ENCODE peak calls at places on chromosomes 5 and 9, in five cellular contexts. One of them, this sample, is unnamed.

GRCh38 chr5:177300236-177300880 is 3.2 kb downstream of the RAB24 start:
- DNase-seq in prostate gland: no peak
- DNase-seq in uterus: peak
- DNase-seq in ascending aorta: no peak
- DNase-seq in dorsolateral prefrontal cortex: no peak
- DNase-seq in this sample: peak

GRCh38 chr9:117744856-117745389 is 40.7 kb downstream of the TLR4 start:
- DNase-seq in prostate gland: no peak
- DNase-seq in uterus: no peak
- DNase-seq in ascending aorta: no peak
- DNase-seq in dorsolateral prefrontal cortex: peak
- DNase-seq in this sample: no peak

GRCh38 chr9:137217276-137218211 is 4.5 kb downstream of the RNF208 start:
- DNase-seq in prostate gland: peak
- DNase-seq in uterus: no peak
- DNase-seq in ascending aorta: no peak
- DNase-seq in dorsolateral prefrontal cortex: no peak
- DNase-seq in this sample: no peak

GRCh38 chr9:120873512-120873911 is 3.5 kb downstream of the PHF19 start:
- DNase-seq in prostate gland: no peak
- DNase-seq in uterus: no peak
- DNase-seq in ascending aorta: no peak
- DNase-seq in dorsolateral prefrontal cortex: no peak
- DNase-seq in this sample: no peak

GRCh38 chr9:27572566-27572917 is 739 bp downstream of the C9orf72 start:
- DNase-seq in prostate gland: peak
- DNase-seq in uterus: peak
- DNase-seq in ascending aorta: peak
- DNase-seq in dorsolateral prefrontal cortex: peak
- DNase-seq in this sample: no peak

GRCh38 chr9:4833781-4834560 is 41.2 kb downstream of the RCL1 start:
- DNase-seq in prostate gland: no peak
- DNase-seq in uterus: no peak
- DNase-seq in ascending aorta: no peak
- DNase-seq in dorsolateral prefrontal cortex: no peak
- DNase-seq in this sample: no peak

GRCh38 chr9:90642570-90643539 is at the start of gene DIRAS2:
- DNase-seq in prostate gland: peak
- DNase-seq in uterus: no peak
- DNase-seq in ascending aorta: no peak
- DNase-seq in dorsolateral prefrontal cortex: peak
- DNase-seq in this sample: peak

GRCh38 chr5:133230823-133231578 is 179.2 kb downstream of the HSPA4 start:
- DNase-seq in prostate gland: no peak
- DNase-seq in uterus: no peak
- DNase-seq in ascending aorta: no peak
- DNase-seq in dorsolateral prefrontal cortex: no peak
- DNase-seq in this sample: no peak

GRCh38 chr9:113913426-113914195 is 37.5 kb downstream of the ZNF618 start:
- DNase-seq in prostate gland: peak
- DNase-seq in uterus: no peak
- DNase-seq in ascending aorta: peak
- DNase-seq in dorsolateral prefrontal cortex: no peak
- DNase-seq in this sample: no peak

GRCh38 chr5:164472150-164472549 is 966.7 kb downstream of the MAT2B start:
- DNase-seq in prostate gland: no peak
- DNase-seq in uterus: no peak
- DNase-seq in ascending aorta: no peak
- DNase-seq in dorsolateral prefrontal cortex: no peak
- DNase-seq in this sample: no peak

GRCh38 chr5:69042500-69042899 is 51.3 kb upstream of the SLC30A5 start:
- DNase-seq in prostate gland: no peak
- DNase-seq in uterus: no peak
- DNase-seq in ascending aorta: no peak
- DNase-seq in dorsolateral prefrontal cortex: no peak
- DNase-seq in this sample: no peak

GRCh38 chr9:113622600-113623400 is 159.3 kb downstream of the RGS3 start:
- DNase-seq in prostate gland: no peak
- DNase-seq in uterus: no peak
- DNase-seq in ascending aorta: peak
- DNase-seq in dorsolateral prefrontal cortex: peak
- DNase-seq in this sample: no peak

GRCh38 chr5:11785771-11786342 is 118.4 kb downstream of the CTNND2 start:
- DNase-seq in prostate gland: no peak
- DNase-seq in uterus: no peak
- DNase-seq in ascending aorta: no peak
- DNase-seq in dorsolateral prefrontal cortex: no peak
- DNase-seq in this sample: no peak

GRCh38 chr5:91386120-91386519 is 3.0 kb upstream of the ARRDC3 start:
- DNase-seq in prostate gland: no peak
- DNase-seq in uterus: no peak
- DNase-seq in ascending aorta: no peak
- DNase-seq in dorsolateral prefrontal cortex: no peak
- DNase-seq in this sample: no peak

GRCh38 chr9:137085918-137086530 is 761 bp upstream of the MAN1B1 start:
- DNase-seq in prostate gland: no peak
- DNase-seq in uterus: no peak
- DNase-seq in ascending aorta: no peak
- DNase-seq in dorsolateral prefrontal cortex: no peak
- DNase-seq in this sample: no peak

GRCh38 chr9:128045876-128046275 is 21.2 kb downstream of the NAIF1 start:
- DNase-seq in prostate gland: no peak
- DNase-seq in uterus: no peak
- DNase-seq in ascending aorta: no peak
- DNase-seq in dorsolateral prefrontal cortex: no peak
- DNase-seq in this sample: no peak

GRCh38 chr5:154765396-154765925 is 10.3 kb downstream of the LARP1 start:
- DNase-seq in prostate gland: no peak
- DNase-seq in uterus: no peak
- DNase-seq in ascending aorta: no peak
- DNase-seq in dorsolateral prefrontal cortex: no peak
- DNase-seq in this sample: no peak

GRCh38 chr5:145848854-145849253 is 13.7 kb upstream of the PRELID2 start:
- DNase-seq in prostate gland: no peak
- DNase-seq in uterus: no peak
- DNase-seq in ascending aorta: no peak
- DNase-seq in dorsolateral prefrontal cortex: no peak
- DNase-seq in this sample: no peak

GRCh38 chr9:70954126-70954525 is 167.3 kb downstream of the TRPM3 start:
- DNase-seq in prostate gland: no peak
- DNase-seq in uterus: no peak
- DNase-seq in ascending aorta: no peak
- DNase-seq in dorsolateral prefrontal cortex: no peak
- DNase-seq in this sample: peak

GRCh38 chr9:121725008-121725795 is 73.8 kb downstream of the DAB2IP start:
- DNase-seq in prostate gland: peak
- DNase-seq in uterus: peak
- DNase-seq in ascending aorta: peak
- DNase-seq in dorsolateral prefrontal cortex: peak
- DNase-seq in this sample: peak

GRCh38 chr5:38670066-38670465 is 113.6 kb upstream of the LIFR start:
- DNase-seq in prostate gland: no peak
- DNase-seq in uterus: no peak
- DNase-seq in ascending aorta: no peak
- DNase-seq in dorsolateral prefrontal cortex: no peak
- DNase-seq in this sample: no peak

GRCh38 chr5:151708126-151708525 is 21.4 kb upstream of the SPARC start:
- DNase-seq in prostate gland: no peak
- DNase-seq in uterus: no peak
- DNase-seq in ascending aorta: no peak
- DNase-seq in dorsolateral prefrontal cortex: no peak
- DNase-seq in this sample: no peak

GRCh38 chr9:134059661-134060395 is 8.0 kb downstream of the BRD3 start:
- DNase-seq in prostate gland: no peak
- DNase-seq in uterus: no peak
- DNase-seq in ascending aorta: peak
- DNase-seq in dorsolateral prefrontal cortex: no peak
- DNase-seq in this sample: no peak

GRCh38 chr5:127299678-127300077 is 9.1 kb downstream of the MEGF10 start:
- DNase-seq in prostate gland: no peak
- DNase-seq in uterus: no peak
- DNase-seq in ascending aorta: no peak
- DNase-seq in dorsolateral prefrontal cortex: no peak
- DNase-seq in this sample: no peak

GRCh38 chr9:14251146-14252071 is 62.5 kb downstream of the NFIB start:
- DNase-seq in prostate gland: peak
- DNase-seq in uterus: peak
- DNase-seq in ascending aorta: peak
- DNase-seq in dorsolateral prefrontal cortex: peak
- DNase-seq in this sample: peak

GRCh38 chr9:22337261-22337660 is 109.4 kb upstream of the DMRTA1 start:
- DNase-seq in prostate gland: no peak
- DNase-seq in uterus: no peak
- DNase-seq in ascending aorta: no peak
- DNase-seq in dorsolateral prefrontal cortex: no peak
- DNase-seq in this sample: no peak

GRCh38 chr9:137115394-137116026 is 977 bp upstream of the DPP7 start:
- DNase-seq in prostate gland: no peak
- DNase-seq in uterus: no peak
- DNase-seq in ascending aorta: no peak
- DNase-seq in dorsolateral prefrontal cortex: no peak
- DNase-seq in this sample: no peak

GRCh38 chr9:116152390-116152789 is 1.2 kb upstream of the PAPPA start:
- DNase-seq in prostate gland: no peak
- DNase-seq in uterus: no peak
- DNase-seq in ascending aorta: no peak
- DNase-seq in dorsolateral prefrontal cortex: no peak
- DNase-seq in this sample: no peak

GRCh38 chr5:140481758-140482157 is 65.7 kb upstream of the EIF4EBP3 start:
- DNase-seq in prostate gland: no peak
- DNase-seq in uterus: no peak
- DNase-seq in ascending aorta: no peak
- DNase-seq in dorsolateral prefrontal cortex: no peak
- DNase-seq in this sample: no peak

GRCh38 chr5:127203818-127204217 is 86.8 kb upstream of the MEGF10 start:
- DNase-seq in prostate gland: no peak
- DNase-seq in uterus: no peak
- DNase-seq in ascending aorta: no peak
- DNase-seq in dorsolateral prefrontal cortex: no peak
- DNase-seq in this sample: no peak

GRCh38 chr9:81557957-81558791 is 131.2 kb downstream of the TLE1 start:
- DNase-seq in prostate gland: peak
- DNase-seq in uterus: peak
- DNase-seq in ascending aorta: no peak
- DNase-seq in dorsolateral prefrontal cortex: no peak
- DNase-seq in this sample: peak

GRCh38 chr9:104743377-104743985 is 4.0 kb upstream of the NIPSNAP3A start:
- DNase-seq in prostate gland: peak
- DNase-seq in uterus: no peak
- DNase-seq in ascending aorta: no peak
- DNase-seq in dorsolateral prefrontal cortex: no peak
- DNase-seq in this sample: peak

GRCh38 chr9:113221800-113222481 is 597 bp downstream of the SLC31A1 start:
- DNase-seq in prostate gland: no peak
- DNase-seq in uterus: no peak
- DNase-seq in ascending aorta: no peak
- DNase-seq in dorsolateral prefrontal cortex: no peak
- DNase-seq in this sample: no peak

GRCh38 chr5:42912184-42912766 is 100.6 kb upstream of the SELENOP start:
- DNase-seq in prostate gland: peak
- DNase-seq in uterus: no peak
- DNase-seq in ascending aorta: no peak
- DNase-seq in dorsolateral prefrontal cortex: no peak
- DNase-seq in this sample: peak

GRCh38 chr5:111494350-111494999 is 17.9 kb downstream of the STARD4 start:
- DNase-seq in prostate gland: no peak
- DNase-seq in uterus: no peak
- DNase-seq in ascending aorta: no peak
- DNase-seq in dorsolateral prefrontal cortex: no peak
- DNase-seq in this sample: no peak
- H3K27ac ChIP-seq in prostate gland: no peak
- H3K27ac ChIP-seq in uterus: no peak
- H3K27ac ChIP-seq in ascending aorta: no peak
- H3K27ac ChIP-seq in dorsolateral prefrontal cortex: no peak
- H3K27ac ChIP-seq in this sample: no peak

DNA sequence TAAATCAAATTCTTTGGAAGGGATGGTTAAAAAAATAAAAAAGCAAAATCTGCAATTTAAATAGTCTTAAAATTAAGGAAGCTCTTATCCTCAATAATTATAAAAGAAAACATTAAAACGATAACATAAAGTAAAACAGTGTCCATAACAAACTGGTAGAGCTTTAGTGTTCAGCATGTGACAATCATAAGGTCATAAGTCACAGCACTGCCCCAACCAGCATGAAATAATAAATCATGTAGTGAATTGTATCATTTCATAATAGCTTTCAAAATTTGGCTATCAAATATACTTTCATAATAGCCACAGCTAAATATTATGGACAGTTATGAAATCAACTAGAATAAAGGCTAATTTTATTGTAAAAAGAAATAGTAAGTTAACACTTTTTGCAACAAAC is 10.0 kb downstream of the NR3C1 start:
- DNase-seq in prostate gland: no peak
- DNase-seq in uterus: no peak
- DNase-seq in ascending aorta: no peak
- DNase-seq in dorsolateral prefrontal cortex: no peak
- DNase-seq in this sample: no peak
- H3K4me3 ChIP-seq in prostate gland: no peak
- H3K4me3 ChIP-seq in uterus: no peak
- H3K4me3 ChIP-seq in ascending aorta: no peak
- H3K4me3 ChIP-seq in dorsolateral prefrontal cortex: peak
- H3K4me3 ChIP-seq in this sample: no peak

GRCh38 chr9:88954073-88954472 is 37.2 kb upstream of the S1PR3 start:
- DNase-seq in prostate gland: no peak
- DNase-seq in uterus: no peak
- DNase-seq in ascending aorta: no peak
- DNase-seq in dorsolateral prefrontal cortex: no peak
- DNase-seq in this sample: no peak
- TF ChIP-seq CTCF in prostate gland: no peak
- TF ChIP-seq CTCF in uterus: no peak
- TF ChIP-seq CTCF in ascending aorta: no peak
- TF ChIP-seq CTCF in dorsolateral prefrontal cortex: no peak
- TF ChIP-seq CTCF in this sample: no peak

GRCh38 chr9:74025402-74025894 is 471.7 kb upstream of the RORB start:
- DNase-seq in prostate gland: no peak
- DNase-seq in uterus: no peak
- DNase-seq in ascending aorta: no peak
- DNase-seq in dorsolateral prefrontal cortex: no peak
- DNase-seq in this sample: no peak
- H3K27ac ChIP-seq in prostate gland: no peak
- H3K27ac ChIP-seq in uterus: no peak
- H3K27ac ChIP-seq in ascending aorta: no peak
- H3K27ac ChIP-seq in dorsolateral prefrontal cortex: no peak
- H3K27ac ChIP-seq in this sample: no peak

GRCh38 chr5:166980666-166981065 is 1310.8 kb upstream of the WWC1 start:
- DNase-seq in prostate gland: no peak
- DNase-seq in uterus: no peak
- DNase-seq in ascending aorta: no peak
- DNase-seq in dorsolateral prefrontal cortex: no peak
- DNase-seq in this sample: no peak
- H3K4me3 ChIP-seq in prostate gland: peak
- H3K4me3 ChIP-seq in uterus: no peak
- H3K4me3 ChIP-seq in ascending aorta: no peak
- H3K4me3 ChIP-seq in dorsolateral prefrontal cortex: peak
- H3K4me3 ChIP-seq in this sample: no peak

This sample was measured in AG04450.